ENCODE peak calls at places on chromosomes 13 and 19, in ten cellular contexts. D is ovary, M is GM23338, W is endothelial cell of umbilical vein, E is cardiac fibroblast, O is psoas muscle, R is fibroblast of villous mesenchyme, P is mammary epithelial cell, V is A549, N is pancreas. L is an unnamed sample.

GRCh38 chr13:90302113-90302512 is 1045.4 kb upstream of the MIR17HG start:
- DNase-seq in D (no peak), M (no peak), W (no peak), E (peak), O (no peak), R (peak), P (peak), V (no peak), N (no peak), L (peak)

GRCh38 chr19:49128545-49129237 is 9.3 kb downstream of the PPFIA3 start:
- DNase-seq in D (no peak), M (no peak), W (no peak), E (no peak), O (no peak), R (no peak), P (no peak), V (no peak), N (no peak), L (no peak)

GRCh38 chr13:20566917-20567755 is at the start of gene IFT88:
- DNase-seq in D (peak), M (peak), W (peak), E (peak), O (peak), R (peak), P (peak), V (peak), N (peak), L (peak)

GRCh38 chr13:76637651-76638111 is 248.5 kb downstream of the KCTD12 start:
- DNase-seq in D (no peak), M (no peak), W (peak), E (peak), O (no peak), R (peak), P (no peak), V (no peak), N (no peak), L (peak)

GRCh38 chr19:55777528-55777927 is 8.6 kb downstream of the RFPL4AL1 start:
- DNase-seq in D (no peak), M (peak), W (no peak), E (no peak), O (no peak), R (no peak), P (no peak), V (no peak), N (no peak), L (no peak)

GRCh38 chr19:55276720-55277430 is 3.0 kb downstream of the HSPBP1 start:
- DNase-seq in D (no peak), M (no peak), W (no peak), E (no peak), O (no peak), R (no peak), P (no peak), V (no peak), N (no peak), L (no peak)

GRCh38 chr13:19150712-19151228 is 30.9 kb downstream of the TUBA3C start:
- DNase-seq in D (no peak), M (no peak), W (no peak), E (no peak), O (peak), R (no peak), P (no peak), V (no peak), N (no peak), L (no peak)

GRCh38 chr13:77715233-77715891 is 17.9 kb downstream of the SLAIN1 start:
- DNase-seq in D (no peak), M (no peak), W (no peak), E (no peak), O (no peak), R (no peak), P (no peak), V (no peak), N (no peak), L (no peak)

GRCh38 chr13:99883805-99884204 is 87.8 kb downstream of the ZIC5 start:
- DNase-seq in D (no peak), M (no peak), W (no peak), E (no peak), O (no peak), R (no peak), P (no peak), V (no peak), N (no peak), L (no peak)

GRCh38 chr19:14003279-14004051 is 2.7 kb downstream of the RFX1 start:
- DNase-seq in D (no peak), M (no peak), W (peak), E (peak), O (peak), R (no peak), P (no peak), V (no peak), N (peak), L (no peak)

GRCh38 chr19:34241513-34242337 is 12.6 kb upstream of the GARRE1 start:
- DNase-seq in D (no peak), M (peak), W (no peak), E (no peak), O (no peak), R (no peak), P (no peak), V (peak), N (peak), L (no peak)

GRCh38 chr19:16726916-16727315 is 7.3 kb downstream of the NWD1 start:
- DNase-seq in D (no peak), M (no peak), W (no peak), E (no peak), O (no peak), R (no peak), P (no peak), V (no peak), N (no peak), L (no peak)

GRCh38 chr13:67229438-67230242 is 496 bp downstream of the PCDH9 start:
- DNase-seq in D (no peak), M (peak), W (no peak), E (no peak), O (no peak), R (peak), P (no peak), V (peak), N (no peak), L (no peak)

GRCh38 chr19:7844405-7844804 is 14.4 kb downstream of the EVI5L start:
- DNase-seq in D (no peak), M (no peak), W (no peak), E (no peak), O (no peak), R (no peak), P (no peak), V (no peak), N (no peak), L (no peak)

GRCh38 chr19:33771308-33772101 is 25.2 kb upstream of the KCTD15 start:
- DNase-seq in D (peak), M (peak), W (peak), E (peak), O (peak), R (peak), P (peak), V (peak), N (peak), L (peak)

GRCh38 chr19:49017666-49018351 is 918 bp upstream of the LHB start:
- DNase-seq in D (peak), M (peak), W (peak), E (peak), O (peak), R (peak), P (no peak), V (peak), N (peak), L (peak)

GRCh38 chr19:17200408-17201079 is 14.6 kb upstream of the USE1 start:
- DNase-seq in D (no peak), M (no peak), W (no peak), E (no peak), O (no peak), R (no peak), P (no peak), V (no peak), N (no peak), L (no peak)

GRCh38 chr19:13751436-13751835 is 12.9 kb upstream of the MRI1 start:
- DNase-seq in D (no peak), M (no peak), W (no peak), E (no peak), O (no peak), R (no peak), P (no peak), V (no peak), N (no peak), L (no peak)

GRCh38 chr19:48814895-48815294 is 4.1 kb upstream of the BCAT2 start:
- DNase-seq in D (no peak), M (peak), W (no peak), E (no peak), O (no peak), R (no peak), P (no peak), V (no peak), N (no peak), L (no peak)

GRCh38 chr19:15448778-15449619 is 757 bp downstream of the WIZ start:
- DNase-seq in D (no peak), M (peak), W (peak), E (peak), O (no peak), R (no peak), P (no peak), V (peak), N (peak), L (peak)

GRCh38 chr13:51148952-51149573 is 38.0 kb upstream of the C13orf42 start:
- DNase-seq in D (peak), M (peak), W (peak), E (peak), O (no peak), R (peak), P (peak), V (no peak), N (no peak), L (peak)

GRCh38 chr19:16830679-16831078 is 1.5 kb downstream of the SIN3B start:
- DNase-seq in D (no peak), M (no peak), W (no peak), E (peak), O (no peak), R (peak), P (no peak), V (no peak), N (no peak), L (peak)

GRCh38 chr19:50323782-50324133 is 5.4 kb downstream of the KCNC3 start:
- DNase-seq in D (no peak), M (no peak), W (no peak), E (no peak), O (no peak), R (no peak), P (no peak), V (no peak), N (peak), L (no peak)

GRCh38 chr13:113853518-113854237 is 10.2 kb downstream of the GAS6 start:
- DNase-seq in D (peak), M (no peak), W (peak), E (peak), O (no peak), R (peak), P (no peak), V (no peak), N (peak), L (no peak)

GRCh38 chr19:57903298-57904174 is 12.9 kb downstream of the ZNF417 start:
- DNase-seq in D (no peak), M (peak), W (peak), E (peak), O (no peak), R (peak), P (peak), V (peak), N (no peak), L (peak)

GRCh38 chr13:49347650-49348385 is 96.0 kb downstream of the CAB39L start:
- DNase-seq in D (no peak), M (peak), W (no peak), E (no peak), O (no peak), R (no peak), P (no peak), V (no peak), N (no peak), L (no peak)

GRCh38 chr13:45231722-45232121 is 30.9 kb upstream of the KCTD4 start:
- DNase-seq in D (no peak), M (no peak), W (peak), E (peak), O (no peak), R (no peak), P (no peak), V (no peak), N (no peak), L (peak)

GRCh38 chr13:59120297-59120843 is 1043.4 kb downstream of the DIAPH3 start:
- DNase-seq in D (no peak), M (no peak), W (peak), E (peak), O (no peak), R (peak), P (no peak), V (no peak), N (no peak), L (peak)

GRCh38 chr13:99434258-99434788 is 66.9 kb upstream of the TM9SF2 start:
- DNase-seq in D (no peak), M (peak), W (no peak), E (no peak), O (no peak), R (no peak), P (no peak), V (no peak), N (no peak), L (no peak)

GRCh38 chr13:93674337-93674755 is 447.7 kb downstream of the GPC6 start:
- DNase-seq in D (no peak), M (no peak), W (no peak), E (no peak), O (no peak), R (no peak), P (no peak), V (no peak), N (no peak), L (no peak)

GRCh38 chr19:1514295-1514661 is 1.5 kb upstream of the ADAMTSL5 start:
- DNase-seq in D (no peak), M (no peak), W (no peak), E (no peak), O (no peak), R (no peak), P (no peak), V (no peak), N (no peak), L (no peak)

GRCh38 chr13:20332361-20333096 is 100.4 kb upstream of the GJB6 start:
- DNase-seq in D (no peak), M (no peak), W (no peak), E (peak), O (peak), R (peak), P (peak), V (no peak), N (no peak), L (peak)

GRCh38 chr13:109345433-109345941 is 440.9 kb downstream of the IRS2 start:
- DNase-seq in D (no peak), M (no peak), W (peak), E (peak), O (no peak), R (peak), P (peak), V (no peak), N (no peak), L (peak)

GRCh38 chr13:31043891-31044657 is 111.6 kb downstream of the TEX26 start:
- DNase-seq in D (peak), M (peak), W (peak), E (peak), O (peak), R (peak), P (peak), V (peak), N (peak), L (peak)

GRCh38 chr13:20101467-20102316 is 59.2 kb downstream of the GJA3 start:
- DNase-seq in D (no peak), M (no peak), W (no peak), E (no peak), O (no peak), R (no peak), P (no peak), V (no peak), N (no peak), L (no peak)

GRCh38 chr19:55474269-55475265 is 1.9 kb upstream of the ZNF628 start:
- DNase-seq in D (no peak), M (no peak), W (no peak), E (no peak), O (no peak), R (peak), P (peak), V (no peak), N (peak), L (peak)

GRCh38 chr13:114222461-114222968 is 12.2 kb upstream of the CDC16 start:
- DNase-seq in D (no peak), M (no peak), W (peak), E (peak), O (no peak), R (peak), P (no peak), V (no peak), N (peak), L (peak)

DNA sequence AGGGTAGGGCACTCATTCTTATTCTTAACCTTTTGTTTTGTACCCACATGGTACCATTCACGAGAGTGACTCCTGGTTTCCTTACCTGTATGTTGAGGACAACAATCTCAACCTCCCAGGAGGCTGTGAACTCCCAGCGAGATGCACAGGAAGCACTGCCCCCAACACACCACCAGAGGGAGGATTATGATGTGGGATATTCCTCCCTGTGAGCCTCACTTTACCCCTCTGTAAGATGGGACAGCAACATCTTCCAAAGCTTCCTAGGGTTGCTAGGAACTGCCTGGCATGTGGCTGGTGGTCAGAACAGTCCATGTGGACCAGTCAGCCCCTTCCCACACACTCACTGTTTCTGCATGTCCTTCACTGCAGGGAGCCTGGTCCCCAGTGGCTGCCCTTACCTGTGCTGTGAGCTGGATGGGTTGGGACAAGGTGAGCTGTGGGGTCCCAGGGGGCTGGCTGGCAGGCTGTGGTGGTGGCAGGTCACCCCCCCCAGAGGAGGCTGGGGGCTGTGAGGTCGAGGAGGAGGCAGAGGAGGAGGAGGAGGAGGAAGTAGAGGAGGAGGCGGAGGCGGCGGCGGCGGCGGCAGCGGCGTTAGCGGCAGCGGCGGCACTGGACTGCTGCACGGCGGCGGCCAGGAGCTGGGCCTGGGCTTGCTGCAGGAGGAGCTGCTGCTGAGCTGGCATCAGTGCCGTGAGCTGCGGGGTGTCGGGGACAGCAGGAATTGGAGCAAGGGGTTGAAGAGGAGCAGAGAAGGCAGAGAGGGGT is 15.8 kb downstream of the POU2F2 start:
- DNase-seq in D (no peak), M (no peak), W (no peak), E (no peak), O (no peak), R (no peak), P (no peak), V (no peak), N (no peak), L (no peak)
- TF ChIP-seq CTCF in D (no peak), M (peak), W (no peak), E (peak), O (no peak), R (peak), P (peak), V (no peak), N (no peak), L (no peak)

GRCh38 chr19:11673608-11674041 is 65.1 kb downstream of the ZNF823 start:
- DNase-seq in D (peak), M (peak), W (peak), E (peak), O (peak), R (peak), P (no peak), V (no peak), N (peak), L (peak)

GRCh38 chr19:11678504-11678903 is 60.2 kb downstream of the ZNF823 start:
- DNase-seq in D (no peak), M (no peak), W (no peak), E (no peak), O (no peak), R (no peak), P (no peak), V (no peak), N (no peak), L (no peak)

GRCh38 chr19:11675569-11675968 is 63.2 kb downstream of the ZNF823 start:
- DNase-seq in D (no peak), M (no peak), W (no peak), E (no peak), O (no peak), R (no peak), P (no peak), V (no peak), N (no peak), L (no peak)

GRCh38 chr19:11674067-11674492 is 64.7 kb downstream of the ZNF823 start:
- DNase-seq in D (no peak), M (peak), W (no peak), E (no peak), O (no peak), R (no peak), P (no peak), V (no peak), N (no peak), L (no peak)
- H3K4me3 ChIP-seq in D (peak), M (peak), W (no peak), E (peak), O (peak), R (peak), P (peak), V (no peak), N (peak), L (peak)

GRCh38 chr19:45445139-45445538 is 21.4 kb upstream of the ERCC1 start:
- DNase-seq in D (no peak), M (no peak), W (no peak), E (no peak), O (no peak), R (no peak), P (no peak), V (no peak), N (no peak), L (no peak)

GRCh38 chr19:45443462-45444317 is 20.0 kb upstream of the ERCC1 start:
- DNase-seq in D (peak), M (peak), W (peak), E (peak), O (peak), R (peak), P (peak), V (peak), N (peak), L (peak)

GRCh38 chr19:45446295-45446694 is 21.5 kb upstream of the FOSB start:
- DNase-seq in D (no peak), M (peak), W (peak), E (peak), O (no peak), R (peak), P (peak), V (no peak), N (no peak), L (peak)

GRCh38 chr19:45442927-45443461 is 19.3 kb upstream of the ERCC1 start:
- DNase-seq in D (peak), M (peak), W (peak), E (peak), O (peak), R (peak), P (no peak), V (no peak), N (no peak), L (peak)

DNA sequence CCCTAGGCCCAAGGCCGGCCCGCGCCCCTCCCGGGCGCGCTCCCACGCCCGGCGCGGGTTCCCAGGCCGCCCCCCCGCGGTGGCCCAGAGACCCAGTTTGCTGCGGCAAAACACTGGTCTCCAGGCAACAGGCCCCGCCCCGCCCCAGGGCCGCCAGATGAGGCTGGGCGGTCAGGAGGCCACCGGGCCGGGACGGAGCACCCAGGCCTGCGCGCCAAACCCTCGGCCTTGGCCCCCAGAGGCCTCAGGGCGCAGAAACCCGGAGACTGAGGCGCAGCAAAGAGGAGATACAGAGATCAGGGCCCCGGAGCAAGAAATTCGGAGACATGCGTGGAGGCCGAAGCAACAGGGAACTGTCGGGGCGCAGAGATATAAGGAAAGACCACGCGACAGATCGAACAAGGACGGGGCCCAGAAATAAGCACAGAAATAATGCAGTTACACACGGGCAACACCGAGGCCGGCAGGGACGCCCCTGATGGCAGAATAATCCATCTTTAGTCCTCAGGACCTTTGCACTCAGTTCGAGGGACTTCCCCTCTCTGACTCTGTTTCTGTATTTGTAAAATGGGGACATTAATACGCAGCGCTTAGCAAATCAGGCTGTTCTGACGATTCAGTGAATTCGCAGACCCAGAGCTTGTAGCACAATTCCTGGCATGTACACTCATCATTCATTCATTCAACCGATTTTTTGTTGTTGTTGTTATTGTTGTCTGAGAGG is 20.8 kb upstream of the ERCC1 start:
- DNase-seq in D (peak), M (peak), W (peak), E (peak), O (peak), R (peak), P (peak), V (peak), N (peak), L (peak)
- TF ChIP-seq CTCF in D (no peak), M (no peak), W (no peak), E (no peak), O (no peak), R (no peak), P (no peak), V (peak), N (no peak), L (no peak)

DNA sequence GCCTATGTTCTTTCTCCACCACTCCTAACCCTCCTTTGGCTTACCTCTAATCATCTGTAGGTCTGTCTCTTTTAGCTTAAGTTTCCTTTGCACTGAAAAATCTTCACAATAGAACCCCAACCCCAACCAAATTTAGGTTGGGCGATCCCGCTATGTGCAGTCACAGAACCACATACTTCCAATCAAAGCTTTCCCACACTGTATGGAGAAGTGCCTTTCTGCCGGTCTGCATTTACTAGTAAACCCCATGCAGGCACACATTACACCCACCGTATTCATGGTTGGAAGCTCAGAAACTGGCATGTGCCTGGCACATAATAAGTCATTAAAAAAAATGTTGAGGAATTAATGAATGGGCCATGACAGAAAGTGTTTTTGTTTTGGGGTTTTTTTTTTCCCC is 158.4 kb downstream of the KLF12 start:
- DNase-seq in D (no peak), M (no peak), W (no peak), E (no peak), O (no peak), R (no peak), P (no peak), V (no peak), N (no peak), L (no peak)
- H3K4me3 ChIP-seq in D (no peak), M (no peak), W (no peak), E (no peak), O (no peak), R (no peak), P (no peak), V (no peak), N (no peak), L (no peak)

L was measured in fibroblast of pulmonary artery.